ENCODE peak calls at places on chromosomes 12 and 14, in six cellular contexts. B is mucosa of descending colon; E is CD4-positive, alpha-beta T cell; O is upper lobe of right lung; H is psoas muscle; K is osteoblast. R is an unnamed sample.

GRCh38 chr14:87868920-87869319 is 124.1 kb downstream of the GALC start:
- DNase-seq in K (no peak), H (no peak), E (no peak), O (no peak), B (no peak), R (no peak)

GRCh38 chr12:121196902-121197301 is 13.0 kb upstream of the P2RX4 start:
- DNase-seq in E (no peak), O (no peak), H (no peak), K (peak; percentile 1), B (no peak), R (no peak)

GRCh38 chr12:52371716-52372115 is 4.4 kb upstream of the KRT85 start:
- DNase-seq in O (no peak), E (no peak), K (peak; percentile 29), B (no peak), H (no peak), R (no peak)

GRCh38 chr12:70637686-70638085 is 457 bp upstream of the PTPRB start:
- DNase-seq in E (no peak), B (no peak), H (no peak), O (no peak), K (no peak), R (no peak)

GRCh38 chr12:42798811-42799438 is 209.4 kb upstream of the PRICKLE1 start:
- DNase-seq in E (no peak), H (no peak), B (no peak), K (peak; percentile 83), O (no peak), R (no peak)

GRCh38 chr12:46164186-46164585 is 104.7 kb downstream of the SLC38A1 start:
- DNase-seq in B (no peak), O (no peak), K (no peak), H (no peak), E (no peak), R (no peak)

GRCh38 chr14:38197761-38198345 is 9.9 kb upstream of the SSTR1 start:
- DNase-seq in H (no peak), O (no peak), E (no peak), K (no peak), B (no peak), R (no peak)

GRCh38 chr14:77589099-77589498 is 27.3 kb downstream of the SPTLC2 start:
- DNase-seq in E (no peak), H (no peak), K (no peak), O (no peak), B (no peak), R (no peak)

GRCh38 chr14:86050072-86050683 is 520.2 kb downstream of the FLRT2 start:
- DNase-seq in B (no peak), E (no peak), H (no peak), O (no peak), K (no peak), R (no peak)

GRCh38 chr14:54267172-54267571 is 129.6 kb upstream of the CDKN3 start:
- DNase-seq in B (no peak), O (no peak), K (no peak), E (no peak), H (no peak), R (no peak)

GRCh38 chr14:96581902-96582640 is 79.9 kb downstream of the PAPOLA start:
- DNase-seq in K (peak; percentile 81), H (no peak), B (no peak), E (no peak), O (no peak), R (no peak)

GRCh38 chr12:17030338-17030737 is 424.4 kb upstream of the LMO3 start:
- DNase-seq in E (no peak), O (no peak), H (no peak), K (no peak), B (no peak), R (no peak)

GRCh38 chr12:60997979-60998378 is 1262.2 kb upstream of the USP15 start:
- DNase-seq in K (no peak), B (no peak), H (no peak), E (no peak), O (no peak), R (no peak)
- TF ChIP-seq CTCF in K (no peak), B (no peak), H (no peak), E (no peak), O (no peak), R (no peak)

GRCh38 chr12:68871396-68871795 is 61.6 kb downstream of the CPM start:
- DNase-seq in O (no peak), K (no peak), B (no peak), H (no peak), E (no peak), R (no peak)

GRCh38 chr12:68870443-68870842 is 62.5 kb downstream of the MDM2 start:
- DNase-seq in K (no peak), O (no peak), H (no peak), E (no peak), B (no peak), R (no peak)

GRCh38 chr12:68873316-68873715 is 59.7 kb downstream of the CPM start:
- DNase-seq in K (no peak), H (no peak), O (no peak), E (no peak), B (no peak), R (no peak)

GRCh38 chr12:68870011-68870410 is 62.0 kb downstream of the MDM2 start:
- DNase-seq in O (no peak), H (no peak), E (no peak), K (no peak), B (no peak), R (no peak)

GRCh38 chr12:68871899-68872298 is 61.1 kb downstream of the CPM start:
- DNase-seq in O (no peak), B (no peak), E (no peak), H (no peak), K (no peak), R (no peak)
- TF ChIP-seq CTCF in O (peak; percentile 16), B (no peak), E (no peak), H (no peak), K (peak; percentile 36), R (no peak)

GRCh38 chr12:4153343-4153892 is 120.1 kb upstream of the CCND2 start:
- DNase-seq in H (no peak), O (no peak), B (peak; percentile 73), E (no peak), K (no peak), R (no peak)
- TF ChIP-seq CTCF in H (no peak), O (no peak), B (no peak), E (no peak), K (no peak), R (no peak)

GRCh38 chr14:23362200-23362599 is 2.8 kb downstream of the EFS start:
- DNase-seq in E (no peak), K (peak; percentile 95), O (no peak), H (no peak), B (no peak), R (no peak)
- TF ChIP-seq CTCF in E (no peak), K (peak; percentile 45), O (no peak), H (no peak), B (no peak), R (no peak)